ENCODE peak calls at places on chromosomes 5 and 9, in nine cellular contexts. H is naive B cell; I is AML-193; J is stimulated activated CD4-positive, alpha-beta T cell treated with anti-CD3 and anti-CD28 coated beads, Interleukin-15, amount 100 ng/mL, for 24 hours; D is activated T-cell treated with anti-CD3 and anti-CD28 coated beads, Interleukin-2, amount 50 U/mL, for 1 hour; G is Peyer's patch; L is NCI-H1417; K is hippocampal formation; O is HuH-7.5. Q is an unnamed sample.

GRCh38 chr5:133365326-133365725 is 247.0 kb downstream of the FSTL4 start:
- DNase-seq in H (peak), I (no peak), J (peak), D (no peak), G (no peak), L (no peak), K (no peak), O (no peak), Q (no peak)

GRCh38 chr9:107566596-107566995 is 77.0 kb upstream of the KLF4 start:
- DNase-seq in H (no peak), I (no peak), J (no peak), D (no peak), G (no peak), L (no peak), K (no peak), O (no peak), Q (no peak)

GRCh38 chr9:114156658-114157421 is 1.5 kb downstream of the COL27A1 start:
- DNase-seq in H (no peak), I (no peak), J (peak), D (peak), G (no peak), L (peak), K (no peak), O (peak), Q (peak)

GRCh38 chr5:142845402-142845901 is 75.3 kb downstream of the ARHGAP26 start:
- DNase-seq in H (no peak), I (no peak), J (no peak), D (no peak), G (no peak), L (no peak), K (no peak), O (no peak), Q (no peak)

GRCh38 chr5:124748687-124749594 is 2.5 kb upstream of the ZNF608 start:
- DNase-seq in H (peak), I (no peak), J (peak), D (no peak), G (peak), L (peak), K (peak), O (peak), Q (peak)

GRCh38 chr9:97675655-97676054 is 21.5 kb downstream of the XPA start:
- DNase-seq in H (no peak), I (no peak), J (no peak), D (no peak), G (no peak), L (no peak), K (no peak), O (no peak), Q (no peak)

GRCh38 chr9:127987103-127987614 is 6.4 kb upstream of the EEIG1 start:
- DNase-seq in H (no peak), I (no peak), J (no peak), D (no peak), G (peak), L (no peak), K (no peak), O (no peak), Q (no peak)

GRCh38 chr5:14050821-14051220 is 92.3 kb upstream of the TRIO start:
- DNase-seq in H (no peak), I (no peak), J (no peak), D (no peak), G (no peak), L (no peak), K (no peak), O (no peak), Q (no peak)

GRCh38 chr5:91382530-91383026 is 539 bp downstream of the ARRDC3 start:
- DNase-seq in H (peak), I (peak), J (peak), D (peak), G (peak), L (peak), K (no peak), O (no peak), Q (no peak)

Q was measured in amygdala.